ENCODE peak calls at places on chromosomes 11 and 22, in ten cellular contexts. B is heart right ventricle, Z is hepatocyte, X is upper lobe of right lung, I is thyroid gland, A is endodermal cell, G is cardiac fibroblast, D is sigmoid colon, M is brain microvascular endothelial cell, R is AG04449. Q is an unnamed sample.

GRCh38 chr11:116371146-116371545 is 401.6 kb downstream of the BUD13 start:
- DNase-seq in D (no peak), M (no peak), B (no peak), I (no peak), X (no peak), R (no peak), Z (no peak), G (no peak), A (no peak), Q (no peak)

GRCh38 chr11:108216988-108217387 is 5.5 kb downstream of the NPAT start:
- DNase-seq in D (no peak), R (no peak), A (no peak), Z (no peak), M (no peak), B (no peak), I (no peak), X (no peak), G (no peak), Q (no peak)

GRCh38 chr11:66188580-66188979 is 79.9 kb upstream of the RAB1B start:
- DNase-seq in D (no peak), B (no peak), G (peak), R (no peak), I (no peak), A (no peak), Z (peak), X (no peak), M (peak), Q (peak)

GRCh38 chr22:30286813-30287625 is 2.3 kb downstream of the CASTOR1 start:
- DNase-seq in D (peak), M (peak), I (peak), A (peak), X (peak), Z (peak), R (no peak), G (peak), B (peak), Q (peak)

GRCh38 chr11:119322360-119322739 is 5.4 kb upstream of the MCAM start:
- DNase-seq in M (no peak), X (no peak), G (peak), A (no peak), Z (peak), D (no peak), R (no peak), I (no peak), B (no peak), Q (no peak)

GRCh38 chr11:11211888-11212287 is 141.2 kb downstream of the CSNK2A3 start:
- DNase-seq in X (no peak), B (no peak), I (peak), D (no peak), G (no peak), A (no peak), Z (no peak), R (no peak), M (no peak), Q (peak)

GRCh38 chr11:61477734-61478148 is 30.8 kb upstream of the LRRC10B start:
- DNase-seq in Z (peak), M (no peak), A (peak), B (peak), I (peak), X (peak), D (peak), G (peak), R (no peak), Q (peak)

GRCh38 chr11:114774599-114775365 is 96.5 kb downstream of the NXPE2 start:
- DNase-seq in X (no peak), D (no peak), B (no peak), A (peak), I (peak), G (peak), R (no peak), Z (peak), M (no peak), Q (peak)

GRCh38 chr11:92569717-92570116 is 345.1 kb downstream of the FAT3 start:
- DNase-seq in G (no peak), Z (no peak), I (no peak), B (no peak), A (no peak), R (no peak), M (no peak), D (no peak), X (no peak), Q (no peak)

GRCh38 chr11:1259561-1259960 is 36.7 kb downstream of the MUC5B start:
- DNase-seq in I (no peak), M (no peak), B (no peak), G (no peak), Z (no peak), A (no peak), D (no peak), X (no peak), R (no peak), Q (no peak)

GRCh38 chr11:49432242-49432848 is 223.9 kb upstream of the FOLH1 start:
- DNase-seq in X (no peak), G (no peak), Z (no peak), D (no peak), M (no peak), B (no peak), R (no peak), A (no peak), I (no peak), Q (no peak)

GRCh38 chr11:2249191-2249916 is 21.0 kb downstream of the ASCL2 start:
- DNase-seq in I (no peak), B (no peak), G (no peak), Z (no peak), A (no peak), M (no peak), D (no peak), R (no peak), X (no peak), Q (no peak)

GRCh38 chr11:63710476-63711217 is 29.3 kb downstream of the RTN3 start:
- DNase-seq in X (no peak), G (peak), B (no peak), A (no peak), Z (peak), I (no peak), R (peak), M (peak), D (no peak), Q (no peak)

GRCh38 chr22:30591191-30591587 is 521 bp downstream of the PES1 start:
- DNase-seq in G (peak), D (no peak), B (no peak), A (no peak), X (no peak), M (peak), R (no peak), Z (peak), I (no peak), Q (peak)

GRCh38 chr11:72240461-72241289 is 3.3 kb downstream of the PHOX2A start:
- DNase-seq in G (no peak), M (no peak), Z (peak), A (peak), R (no peak), B (no peak), X (peak), D (peak), I (no peak), Q (peak)

GRCh38 chr11:134537296-134537695 is 125.3 kb upstream of the B3GAT1 start:
- DNase-seq in Z (no peak), X (peak), M (no peak), B (no peak), A (peak), I (peak), R (no peak), D (peak), G (no peak), Q (no peak)

GRCh38 chr22:42977574-42977973 is 37.4 kb downstream of the PACSIN2 start:
- DNase-seq in B (no peak), M (no peak), A (no peak), X (no peak), G (no peak), I (no peak), D (no peak), Z (no peak), R (no peak), Q (no peak)

GRCh38 chr11:36774603-36775002 is 176.6 kb upstream of the RAG2 start:
- DNase-seq in M (no peak), B (no peak), A (no peak), G (peak), I (no peak), Z (no peak), X (no peak), D (no peak), R (no peak), Q (peak)

GRCh38 chr11:79940165-79940564 is 499.3 kb upstream of the TENM4 start:
- DNase-seq in M (peak), R (no peak), G (no peak), Z (peak), D (no peak), A (peak), X (no peak), I (peak), B (no peak), Q (peak)

GRCh38 chr11:93831343-93832082 is 18.9 kb downstream of the VSTM5 start:
- DNase-seq in G (no peak), D (no peak), M (no peak), R (no peak), A (no peak), B (no peak), Z (no peak), X (no peak), I (no peak), Q (no peak)

GRCh38 chr22:43230983-43231723 is 44.2 kb upstream of the TTLL12 start:
- DNase-seq in D (no peak), Z (peak), I (peak), G (peak), B (peak), M (peak), X (peak), A (peak), R (no peak), Q (peak)

GRCh38 chr11:120136356-120136755 is 1.6 kb downstream of the TRIM29 start:
- DNase-seq in X (peak), I (no peak), A (no peak), D (no peak), R (no peak), B (no peak), G (no peak), M (no peak), Z (no peak), Q (no peak)

GRCh38 chr11:2814751-2815150 is 70.8 kb downstream of the CDKN1C start:
- DNase-seq in B (no peak), D (no peak), I (no peak), Z (no peak), G (no peak), X (peak), M (no peak), R (no peak), A (no peak), Q (no peak)

GRCh38 chr11:87437844-87438223 is 400.1 kb downstream of the TMEM135 start:
- DNase-seq in Z (no peak), I (no peak), G (no peak), A (no peak), M (no peak), X (no peak), D (no peak), B (no peak), R (no peak), Q (peak)

GRCh38 chr11:47587733-47588326 is 1.4 kb downstream of the FAM180B start:
- DNase-seq in D (peak), I (no peak), G (no peak), A (no peak), M (no peak), R (no peak), X (peak), B (peak), Z (no peak), Q (no peak)

DNA sequence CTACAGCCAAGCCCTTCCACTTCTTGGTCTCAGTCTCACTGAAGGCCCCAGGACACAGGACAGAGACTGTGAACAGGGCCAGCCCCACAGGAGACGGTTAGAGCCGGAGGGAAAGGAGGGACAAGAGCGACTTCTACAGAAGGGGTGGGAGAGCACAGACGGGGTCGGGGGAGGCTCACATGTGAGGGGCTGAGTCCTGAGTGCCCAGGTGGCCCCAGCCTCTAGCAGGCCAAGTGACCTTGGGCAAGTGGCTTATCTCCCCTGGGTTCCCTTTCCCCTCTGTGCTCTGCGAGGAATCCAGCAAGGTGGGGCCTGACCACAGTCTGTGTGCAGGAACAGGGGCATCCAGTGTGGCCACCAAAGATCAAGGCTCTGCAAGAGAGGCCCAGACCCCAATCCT is 102.6 kb upstream of the LMO1 start:
- DNase-seq in G (no peak), Z (no peak), D (no peak), I (no peak), A (no peak), R (no peak), X (peak), B (no peak), M (no peak), Q (no peak)
- H3K4me3 ChIP-seq in G (no peak), Z (no peak), D (no peak), I (no peak), A (no peak), R (no peak), X (no peak), B (no peak), M (no peak), Q (no peak)

GRCh38 chr22:21727159-21727558 is 8.4 kb downstream of the YPEL1 start:
- DNase-seq in R (no peak), B (no peak), A (no peak), X (no peak), M (no peak), G (no peak), D (no peak), I (no peak), Z (no peak), Q (no peak)

GRCh38 chr22:21727768-21728167 is 7.8 kb downstream of the YPEL1 start:
- DNase-seq in I (no peak), X (no peak), Z (no peak), A (no peak), G (no peak), R (no peak), B (no peak), D (no peak), M (no peak), Q (no peak)

GRCh38 chr22:21725956-21726649 is 9.5 kb downstream of the YPEL1 start:
- DNase-seq in X (no peak), Z (no peak), R (no peak), A (no peak), G (no peak), M (no peak), I (no peak), B (no peak), D (no peak), Q (no peak)

GRCh38 chr22:21728270-21728669 is 7.3 kb downstream of the YPEL1 start:
- DNase-seq in D (no peak), B (no peak), I (no peak), A (no peak), M (no peak), Z (no peak), X (no peak), R (no peak), G (no peak), Q (no peak)

DNA sequence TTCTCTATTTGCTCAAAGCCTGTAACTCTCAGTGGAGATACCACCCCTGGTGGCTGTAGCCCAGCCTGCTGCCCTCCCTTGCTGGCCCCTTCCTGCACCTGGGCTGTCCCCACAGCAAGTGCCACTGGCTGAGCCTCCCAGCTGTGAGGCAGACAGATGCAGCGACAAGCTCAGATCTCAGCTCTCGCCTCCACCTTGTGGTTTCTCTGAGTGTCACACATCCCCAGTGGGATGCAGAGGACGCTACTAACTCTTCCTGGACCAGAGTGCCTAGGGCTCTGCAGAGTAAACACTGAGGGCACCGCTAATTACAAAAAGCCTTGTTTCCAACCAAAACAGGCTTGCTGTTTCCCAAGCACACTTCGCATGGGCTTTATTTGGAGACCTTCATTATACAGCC is 8.9 kb downstream of the YPEL1 start:
- DNase-seq in R (no peak), A (peak), Z (peak), B (no peak), D (no peak), X (no peak), M (no peak), G (no peak), I (no peak), Q (peak)
- TF ChIP-seq CTCF in R (peak), A (peak), Z (peak), B (no peak), D (no peak), X (peak), M (peak), G (peak), I (no peak), Q (peak)

GRCh38 chr22:49880281-49880680 is 26.6 kb downstream of the ZBED4 start:
- DNase-seq in D (no peak), I (peak), G (no peak), R (no peak), A (no peak), Z (no peak), X (peak), B (no peak), M (no peak), Q (no peak)

GRCh38 chr22:49878206-49878605 is 24.6 kb downstream of the ZBED4 start:
- DNase-seq in G (no peak), M (no peak), D (no peak), Z (no peak), R (no peak), I (no peak), X (no peak), B (no peak), A (no peak), Q (no peak)

GRCh38 chr22:49881856-49882255 is 28.2 kb downstream of the ZBED4 start:
- DNase-seq in Z (no peak), G (no peak), I (no peak), B (no peak), M (no peak), X (no peak), A (no peak), D (no peak), R (no peak), Q (no peak)

GRCh38 chr22:49879871-49880270 is 26.2 kb downstream of the ZBED4 start:
- DNase-seq in Z (no peak), R (no peak), M (no peak), B (no peak), G (no peak), I (no peak), A (no peak), X (no peak), D (no peak), Q (no peak)

GRCh38 chr22:49877642-49878041 is 24.0 kb downstream of the ZBED4 start:
- DNase-seq in I (no peak), D (no peak), X (no peak), G (no peak), R (no peak), M (no peak), A (no peak), B (no peak), Z (no peak), Q (no peak)
- H3K4me3 ChIP-seq in I (no peak), D (no peak), X (no peak), G (no peak), R (no peak), M (no peak), A (no peak), B (no peak), Z (no peak), Q (no peak)

GRCh38 chr11:122791411-122791810 is 46.9 kb upstream of the CRTAM start:
- DNase-seq in R (no peak), M (no peak), G (no peak), A (no peak), D (no peak), B (no peak), I (no peak), Z (no peak), X (no peak), Q (peak)

GRCh38 chr11:122791836-122792235 is 46.5 kb upstream of the CRTAM start:
- DNase-seq in D (no peak), Z (peak), R (no peak), X (no peak), M (peak), A (no peak), B (no peak), G (peak), I (no peak), Q (peak)

GRCh38 chr11:122796128-122796717 is 42.1 kb upstream of the CRTAM start:
- DNase-seq in I (peak), R (no peak), D (no peak), A (peak), B (peak), G (peak), M (peak), Z (peak), X (peak), Q (peak)

GRCh38 chr11:122795281-122795680 is 43.0 kb upstream of the CRTAM start:
- DNase-seq in A (no peak), D (no peak), X (no peak), Z (no peak), R (no peak), M (no peak), B (no peak), G (no peak), I (no peak), Q (no peak)

GRCh38 chr11:122793500-122793899 is 44.8 kb upstream of the CRTAM start:
- DNase-seq in B (no peak), X (no peak), M (no peak), D (no peak), G (no peak), A (no peak), I (no peak), R (no peak), Z (no peak), Q (no peak)
- TF ChIP-seq CTCF in B (no peak), X (no peak), M (no peak), D (no peak), G (no peak), A (no peak), I (no peak), R (no peak), Z (no peak), Q (no peak)

DNA sequence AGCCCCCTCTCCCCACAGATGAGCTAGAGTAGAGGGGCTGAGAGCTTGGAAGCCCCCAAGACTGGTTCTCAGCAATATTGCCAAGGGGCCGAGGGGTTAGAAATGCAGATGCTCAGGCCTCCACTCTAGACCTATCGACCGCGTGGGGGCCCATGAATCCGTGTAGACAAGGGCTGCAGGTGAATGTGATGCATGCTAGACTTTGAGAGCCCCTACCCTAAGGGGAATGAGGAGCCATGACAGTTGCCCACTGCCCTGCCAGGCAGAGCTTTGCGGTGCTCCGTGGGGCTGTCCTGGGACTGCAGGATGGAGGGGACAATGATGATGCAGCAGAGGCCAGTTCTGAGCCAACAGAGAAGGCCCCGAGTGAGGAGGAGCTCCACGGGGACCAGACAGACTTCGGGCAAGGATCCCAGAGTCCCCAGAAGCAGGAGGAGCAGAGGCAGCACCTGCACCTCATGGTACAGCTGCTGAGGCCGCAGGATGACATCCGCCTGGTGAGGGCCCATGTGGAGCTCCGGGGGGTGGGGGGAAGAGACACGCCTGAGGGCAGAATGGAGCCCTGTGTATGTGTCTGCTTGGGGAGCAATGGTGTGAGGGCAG is 1.3 kb downstream of the SSH3 start:
- DNase-seq in A (peak), B (no peak), M (no peak), X (peak), D (peak), R (no peak), Z (peak), I (no peak), G (no peak), Q (no peak)
- H3K4me3 ChIP-seq in A (peak), B (no peak), M (peak), X (peak), D (peak), R (peak), Z (no peak), I (no peak), G (peak), Q (peak)

GRCh38 chr11:8768625-8769333 is 86.2 kb downstream of the RPL27A start:
- DNase-seq in D (no peak), B (peak), R (peak), A (peak), I (peak), Z (peak), G (peak), M (peak), X (no peak), Q (peak)
- TF ChIP-seq CTCF in D (no peak), B (peak), R (peak), A (peak), I (no peak), Z (peak), G (peak), M (peak), X (peak), Q (peak)

GRCh38 chr11:124865902-124866851 is 945 bp downstream of the ROBO3 start:
- DNase-seq in G (peak), A (peak), D (peak), X (no peak), I (peak), Z (peak), R (no peak), B (peak), M (no peak), Q (peak)
- H3K4me3 ChIP-seq in G (peak), A (peak), D (peak), X (peak), I (no peak), Z (no peak), R (peak), B (peak), M (peak), Q (no peak)

Q was measured in epithelial cell of esophagus.